ENCODE peak calls at places on chromosome 1, in ten cellular contexts. One of them, this sample, is unnamed.

GRCh38 chr1:242813490-242814091 is 289.1 kb upstream of the PLD5 start:
- DNase-seq in IMR-90: no peak
- DNase-seq in progenitor cell of endocrine pancreas: no peak
- DNase-seq in endodermal cell: no peak
- DNase-seq in lower lobe of right lung: no peak
- DNase-seq in left ventricle myocardium inferior: no peak
- DNase-seq in type B pancreatic cell: no peak
- DNase-seq in HFFc6: no peak
- DNase-seq in AG04450: no peak
- DNase-seq in CD8-positive, alpha-beta T cell: no peak
- DNase-seq in this sample: no peak

GRCh38 chr1:209659909-209660308 is 7.7 kb upstream of the LAMB3 start:
- DNase-seq in IMR-90: peak
- DNase-seq in progenitor cell of endocrine pancreas: no peak
- DNase-seq in endodermal cell: no peak
- DNase-seq in lower lobe of right lung: no peak
- DNase-seq in left ventricle myocardium inferior: no peak
- DNase-seq in type B pancreatic cell: no peak
- DNase-seq in HFFc6: peak
- DNase-seq in AG04450: no peak
- DNase-seq in CD8-positive, alpha-beta T cell: no peak
- DNase-seq in this sample: no peak

GRCh38 chr1:98304888-98305287 is 356.6 kb upstream of the SNX7 start:
- DNase-seq in IMR-90: peak
- DNase-seq in progenitor cell of endocrine pancreas: no peak
- DNase-seq in endodermal cell: no peak
- DNase-seq in lower lobe of right lung: no peak
- DNase-seq in left ventricle myocardium inferior: no peak
- DNase-seq in type B pancreatic cell: no peak
- DNase-seq in HFFc6: peak
- DNase-seq in AG04450: no peak
- DNase-seq in CD8-positive, alpha-beta T cell: no peak
- DNase-seq in this sample: no peak

GRCh38 chr1:235783148-235783776 is 83.4 kb downstream of the LYST start:
- DNase-seq in IMR-90: peak
- DNase-seq in progenitor cell of endocrine pancreas: no peak
- DNase-seq in endodermal cell: no peak
- DNase-seq in lower lobe of right lung: no peak
- DNase-seq in left ventricle myocardium inferior: no peak
- DNase-seq in type B pancreatic cell: no peak
- DNase-seq in HFFc6: peak
- DNase-seq in AG04450: peak
- DNase-seq in CD8-positive, alpha-beta T cell: no peak
- DNase-seq in this sample: no peak

GRCh38 chr1:30253361-30253760 is 470.0 kb downstream of the MATN1 start:
- DNase-seq in IMR-90: no peak
- DNase-seq in progenitor cell of endocrine pancreas: no peak
- DNase-seq in endodermal cell: no peak
- DNase-seq in lower lobe of right lung: no peak
- DNase-seq in left ventricle myocardium inferior: no peak
- DNase-seq in type B pancreatic cell: no peak
- DNase-seq in HFFc6: no peak
- DNase-seq in AG04450: no peak
- DNase-seq in CD8-positive, alpha-beta T cell: no peak
- DNase-seq in this sample: no peak

GRCh38 chr1:212452323-212453155 is 19.8 kb downstream of the NENF start:
- DNase-seq in IMR-90: peak
- DNase-seq in progenitor cell of endocrine pancreas: no peak
- DNase-seq in endodermal cell: no peak
- DNase-seq in lower lobe of right lung: no peak
- DNase-seq in left ventricle myocardium inferior: peak
- DNase-seq in type B pancreatic cell: no peak
- DNase-seq in HFFc6: peak
- DNase-seq in AG04450: no peak
- DNase-seq in CD8-positive, alpha-beta T cell: no peak
- DNase-seq in this sample: no peak

GRCh38 chr1:204170494-204171155 is 4.5 kb upstream of the REN start:
- DNase-seq in IMR-90: no peak
- DNase-seq in progenitor cell of endocrine pancreas: no peak
- DNase-seq in endodermal cell: no peak
- DNase-seq in lower lobe of right lung: no peak
- DNase-seq in left ventricle myocardium inferior: no peak
- DNase-seq in type B pancreatic cell: no peak
- DNase-seq in HFFc6: no peak
- DNase-seq in AG04450: no peak
- DNase-seq in CD8-positive, alpha-beta T cell: no peak
- DNase-seq in this sample: no peak

GRCh38 chr1:206476058-206476457 is 5.8 kb downstream of the IKBKE start:
- DNase-seq in IMR-90: no peak
- DNase-seq in progenitor cell of endocrine pancreas: no peak
- DNase-seq in endodermal cell: no peak
- DNase-seq in lower lobe of right lung: no peak
- DNase-seq in left ventricle myocardium inferior: no peak
- DNase-seq in type B pancreatic cell: no peak
- DNase-seq in HFFc6: no peak
- DNase-seq in AG04450: no peak
- DNase-seq in CD8-positive, alpha-beta T cell: no peak
- DNase-seq in this sample: no peak

GRCh38 chr1:164576311-164577271 is 17.6 kb downstream of the PBX1 start:
- DNase-seq in IMR-90: peak
- DNase-seq in progenitor cell of endocrine pancreas: no peak
- DNase-seq in endodermal cell: peak
- DNase-seq in lower lobe of right lung: no peak
- DNase-seq in left ventricle myocardium inferior: peak
- DNase-seq in type B pancreatic cell: no peak
- DNase-seq in HFFc6: peak
- DNase-seq in AG04450: peak
- DNase-seq in CD8-positive, alpha-beta T cell: no peak
- DNase-seq in this sample: peak

GRCh38 chr1:116497660-116498059 is 73.2 kb downstream of the CD58 start:
- DNase-seq in IMR-90: peak
- DNase-seq in progenitor cell of endocrine pancreas: no peak
- DNase-seq in endodermal cell: no peak
- DNase-seq in lower lobe of right lung: no peak
- DNase-seq in left ventricle myocardium inferior: no peak
- DNase-seq in type B pancreatic cell: no peak
- DNase-seq in HFFc6: no peak
- DNase-seq in AG04450: no peak
- DNase-seq in CD8-positive, alpha-beta T cell: no peak
- DNase-seq in this sample: no peak

GRCh38 chr1:231165371-231165770 is 3.5 kb downstream of the TRIM67 start:
- DNase-seq in IMR-90: peak
- DNase-seq in progenitor cell of endocrine pancreas: no peak
- DNase-seq in endodermal cell: no peak
- DNase-seq in lower lobe of right lung: no peak
- DNase-seq in left ventricle myocardium inferior: no peak
- DNase-seq in type B pancreatic cell: no peak
- DNase-seq in HFFc6: no peak
- DNase-seq in AG04450: no peak
- DNase-seq in CD8-positive, alpha-beta T cell: no peak
- DNase-seq in this sample: no peak

GRCh38 chr1:98870959-98871903 is 133.4 kb downstream of the PLPPR5 start:
- DNase-seq in IMR-90: no peak
- DNase-seq in progenitor cell of endocrine pancreas: no peak
- DNase-seq in endodermal cell: no peak
- DNase-seq in lower lobe of right lung: no peak
- DNase-seq in left ventricle myocardium inferior: no peak
- DNase-seq in type B pancreatic cell: no peak
- DNase-seq in HFFc6: no peak
- DNase-seq in AG04450: no peak
- DNase-seq in CD8-positive, alpha-beta T cell: peak
- DNase-seq in this sample: no peak

GRCh38 chr1:1196431-1197187 is 9.8 kb downstream of the TNFRSF18 start:
- DNase-seq in IMR-90: no peak
- DNase-seq in progenitor cell of endocrine pancreas: no peak
- DNase-seq in endodermal cell: peak
- DNase-seq in lower lobe of right lung: peak
- DNase-seq in left ventricle myocardium inferior: peak
- DNase-seq in type B pancreatic cell: no peak
- DNase-seq in HFFc6: no peak
- DNase-seq in AG04450: no peak
- DNase-seq in CD8-positive, alpha-beta T cell: no peak
- DNase-seq in this sample: peak

GRCh38 chr1:164801246-164801731 is 242.3 kb downstream of the PBX1 start:
- DNase-seq in IMR-90: no peak
- DNase-seq in progenitor cell of endocrine pancreas: no peak
- DNase-seq in endodermal cell: no peak
- DNase-seq in lower lobe of right lung: no peak
- DNase-seq in left ventricle myocardium inferior: no peak
- DNase-seq in type B pancreatic cell: no peak
- DNase-seq in HFFc6: no peak
- DNase-seq in AG04450: no peak
- DNase-seq in CD8-positive, alpha-beta T cell: no peak
- DNase-seq in this sample: no peak

DNA sequence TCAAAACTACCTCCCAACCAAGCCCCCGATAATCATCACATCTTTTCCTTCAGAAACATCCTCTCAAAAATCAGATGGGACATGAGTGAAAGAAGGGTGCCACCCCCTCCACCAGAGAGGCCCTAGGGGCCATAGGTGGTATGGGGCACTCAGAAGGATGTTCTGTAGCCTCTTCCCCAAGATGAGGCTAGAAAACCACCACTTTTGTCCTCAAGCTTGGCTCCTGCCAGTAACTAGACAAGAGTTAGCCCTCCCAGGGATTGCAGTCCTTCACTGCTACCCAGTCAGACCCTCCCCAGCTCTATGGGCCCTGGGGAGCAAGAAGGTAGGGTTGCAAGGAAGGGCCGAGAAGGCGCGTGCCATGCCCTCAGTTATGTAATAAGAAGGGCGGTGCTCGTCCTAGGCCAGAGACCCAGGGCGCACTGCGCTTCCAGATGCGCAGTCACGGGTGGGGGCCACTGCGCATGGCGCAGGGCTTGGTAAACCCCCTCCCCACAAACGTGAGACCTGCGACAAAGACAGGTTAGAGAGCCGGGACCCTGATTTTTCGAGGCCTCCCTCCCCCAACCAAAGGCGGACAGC is 69.7 kb downstream of the CD46 start:
- DNase-seq in IMR-90: no peak
- DNase-seq in progenitor cell of endocrine pancreas: no peak
- DNase-seq in endodermal cell: no peak
- DNase-seq in lower lobe of right lung: no peak
- DNase-seq in left ventricle myocardium inferior: no peak
- DNase-seq in type B pancreatic cell: no peak
- DNase-seq in HFFc6: no peak
- DNase-seq in AG04450: no peak
- DNase-seq in CD8-positive, alpha-beta T cell: no peak
- DNase-seq in this sample: no peak
- TF ChIP-seq CTCF in IMR-90: no peak
- TF ChIP-seq CTCF in progenitor cell of endocrine pancreas: no peak
- TF ChIP-seq CTCF in endodermal cell: no peak
- TF ChIP-seq CTCF in lower lobe of right lung: no peak
- TF ChIP-seq CTCF in left ventricle myocardium inferior: no peak
- TF ChIP-seq CTCF in type B pancreatic cell: no peak
- TF ChIP-seq CTCF in HFFc6: no peak
- TF ChIP-seq CTCF in AG04450: no peak
- TF ChIP-seq CTCF in CD8-positive, alpha-beta T cell: no peak
- TF ChIP-seq CTCF in this sample: no peak

GRCh38 chr1:24849653-24850295 is 80.3 kb downstream of the RUNX3 start:
- DNase-seq in IMR-90: peak
- DNase-seq in progenitor cell of endocrine pancreas: no peak
- DNase-seq in endodermal cell: peak
- DNase-seq in lower lobe of right lung: no peak
- DNase-seq in left ventricle myocardium inferior: no peak
- DNase-seq in type B pancreatic cell: no peak
- DNase-seq in HFFc6: no peak
- DNase-seq in AG04450: no peak
- DNase-seq in CD8-positive, alpha-beta T cell: no peak
- DNase-seq in this sample: peak
- TF ChIP-seq CTCF in IMR-90: peak
- TF ChIP-seq CTCF in progenitor cell of endocrine pancreas: peak
- TF ChIP-seq CTCF in endodermal cell: peak
- TF ChIP-seq CTCF in lower lobe of right lung: peak
- TF ChIP-seq CTCF in left ventricle myocardium inferior: peak
- TF ChIP-seq CTCF in type B pancreatic cell: peak
- TF ChIP-seq CTCF in HFFc6: peak
- TF ChIP-seq CTCF in AG04450: peak
- TF ChIP-seq CTCF in CD8-positive, alpha-beta T cell: no peak
- TF ChIP-seq CTCF in this sample: no peak

GRCh38 chr1:161171191-161171590 is 5.0 kb downstream of the PPOX start:
- DNase-seq in IMR-90: no peak
- DNase-seq in progenitor cell of endocrine pancreas: no peak
- DNase-seq in endodermal cell: no peak
- DNase-seq in lower lobe of right lung: no peak
- DNase-seq in left ventricle myocardium inferior: no peak
- DNase-seq in type B pancreatic cell: no peak
- DNase-seq in HFFc6: no peak
- DNase-seq in AG04450: no peak
- DNase-seq in CD8-positive, alpha-beta T cell: no peak
- DNase-seq in this sample: no peak
- TF ChIP-seq CTCF in IMR-90: peak
- TF ChIP-seq CTCF in progenitor cell of endocrine pancreas: no peak
- TF ChIP-seq CTCF in endodermal cell: peak
- TF ChIP-seq CTCF in lower lobe of right lung: no peak
- TF ChIP-seq CTCF in left ventricle myocardium inferior: peak
- TF ChIP-seq CTCF in type B pancreatic cell: no peak
- TF ChIP-seq CTCF in HFFc6: peak
- TF ChIP-seq CTCF in AG04450: peak
- TF ChIP-seq CTCF in CD8-positive, alpha-beta T cell: no peak
- TF ChIP-seq CTCF in this sample: no peak

GRCh38 chr1:234608720-234609527 is 1.1 kb downstream of the IRF2BP2 start:
- DNase-seq in IMR-90: no peak
- DNase-seq in progenitor cell of endocrine pancreas: no peak
- DNase-seq in endodermal cell: peak
- DNase-seq in lower lobe of right lung: peak
- DNase-seq in left ventricle myocardium inferior: peak
- DNase-seq in type B pancreatic cell: peak
- DNase-seq in HFFc6: no peak
- DNase-seq in AG04450: no peak
- DNase-seq in CD8-positive, alpha-beta T cell: peak
- DNase-seq in this sample: peak

GRCh38 chr1:234606731-234607090 is 3.3 kb downstream of the IRF2BP2 start:
- DNase-seq in IMR-90: no peak
- DNase-seq in progenitor cell of endocrine pancreas: no peak
- DNase-seq in endodermal cell: no peak
- DNase-seq in lower lobe of right lung: no peak
- DNase-seq in left ventricle myocardium inferior: no peak
- DNase-seq in type B pancreatic cell: no peak
- DNase-seq in HFFc6: no peak
- DNase-seq in AG04450: no peak
- DNase-seq in CD8-positive, alpha-beta T cell: no peak
- DNase-seq in this sample: no peak

GRCh38 chr1:234608026-234608719 is 1.8 kb downstream of the IRF2BP2 start:
- DNase-seq in IMR-90: peak
- DNase-seq in progenitor cell of endocrine pancreas: peak
- DNase-seq in endodermal cell: peak
- DNase-seq in lower lobe of right lung: peak
- DNase-seq in left ventricle myocardium inferior: peak
- DNase-seq in type B pancreatic cell: no peak
- DNase-seq in HFFc6: peak
- DNase-seq in AG04450: no peak
- DNase-seq in CD8-positive, alpha-beta T cell: peak
- DNase-seq in this sample: peak

GRCh38 chr1:234605983-234606730 is 3.8 kb downstream of the IRF2BP2 start:
- DNase-seq in IMR-90: peak
- DNase-seq in progenitor cell of endocrine pancreas: no peak
- DNase-seq in endodermal cell: no peak
- DNase-seq in lower lobe of right lung: peak
- DNase-seq in left ventricle myocardium inferior: peak
- DNase-seq in type B pancreatic cell: no peak
- DNase-seq in HFFc6: peak
- DNase-seq in AG04450: no peak
- DNase-seq in CD8-positive, alpha-beta T cell: peak
- DNase-seq in this sample: no peak

GRCh38 chr1:234607091-234608025 is 2.6 kb downstream of the IRF2BP2 start:
- DNase-seq in IMR-90: no peak
- DNase-seq in progenitor cell of endocrine pancreas: no peak
- DNase-seq in endodermal cell: peak
- DNase-seq in lower lobe of right lung: peak
- DNase-seq in left ventricle myocardium inferior: peak
- DNase-seq in type B pancreatic cell: no peak
- DNase-seq in HFFc6: no peak
- DNase-seq in AG04450: no peak
- DNase-seq in CD8-positive, alpha-beta T cell: peak
- DNase-seq in this sample: peak
- TF ChIP-seq CTCF in IMR-90: peak
- TF ChIP-seq CTCF in progenitor cell of endocrine pancreas: peak
- TF ChIP-seq CTCF in endodermal cell: peak
- TF ChIP-seq CTCF in lower lobe of right lung: peak
- TF ChIP-seq CTCF in left ventricle myocardium inferior: peak
- TF ChIP-seq CTCF in type B pancreatic cell: peak
- TF ChIP-seq CTCF in HFFc6: peak
- TF ChIP-seq CTCF in AG04450: peak
- TF ChIP-seq CTCF in CD8-positive, alpha-beta T cell: no peak
- TF ChIP-seq CTCF in this sample: no peak

This sample was measured in endothelial cell.